ENCODE peak calls at places on chromosomes 12 and 14, in five cellular contexts. Z is left ventricle myocardium inferior, Q is GM23248, L is AG04449, A is epithelial cell of esophagus. O is an unnamed sample.
A peak's percentile ranks its signal among the peaks of the same experiment; 100 is the strongest.

GRCh38 chr12:43776498-43776897 is 17.7 kb downstream of the IRAK4 start:
- DNase-seq in A (peak; percentile 50), L (no peak), Z (no peak), Q (peak; percentile 49), O (no peak)

GRCh38 chr12:90280564-90281058 is 572.0 kb upstream of the ATP2B1 start:
- DNase-seq in A (peak; percentile 22), Q (peak; percentile 15), L (no peak), Z (no peak), O (peak; percentile 63)

GRCh38 chr12:27549231-27549800 is 25.3 kb downstream of the PPFIBP1 start:
- DNase-seq in Q (peak; percentile 94), Z (no peak), A (peak; percentile 94), L (no peak), O (peak; percentile 57)

GRCh38 chr12:29739279-29739991 is 44.3 kb downstream of the TMTC1 start:
- DNase-seq in L (no peak), Q (peak; percentile 70), A (no peak), Z (no peak), O (no peak)

GRCh38 chr12:104456950-104457745 is 400 bp downstream of the CHST11 start:
- DNase-seq in Q (peak; percentile 79), L (peak; percentile 9), A (peak; percentile 75), Z (peak; percentile 64), O (peak; percentile 9)

GRCh38 chr12:96720363-96720705 is 186.7 kb upstream of the NEDD1 start:
- DNase-seq in Q (peak; percentile 46), A (peak; percentile 38), Z (no peak), L (no peak), O (no peak)

GRCh38 chr12:98373019-98373554 is 142.3 kb upstream of the TMPO start:
- DNase-seq in L (no peak), Q (peak; percentile 66), A (peak; percentile 66), Z (no peak), O (no peak)

GRCh38 chr14:85195872-85196477 is 334.0 kb upstream of the FLRT2 start:
- DNase-seq in Q (peak; percentile 47), L (no peak), A (peak; percentile 27), Z (no peak), O (no peak)

GRCh38 chr14:26738571-26738970 is 140.7 kb upstream of the NOVA1 start:
- DNase-seq in Z (no peak), L (no peak), Q (peak; percentile 10), A (peak; percentile 7), O (no peak)

GRCh38 chr14:75430526-75430925 is 2.7 kb downstream of the JDP2 start:
- DNase-seq in Q (peak; percentile 75), L (no peak), A (no peak), Z (peak; percentile 38), O (no peak)
- H3K4me3 ChIP-seq in Q (peak overlapping the region; percentile 99), L (peak overlapping the region; percentile 77), A (peak overlapping the region; percentile 0), Z (peak overlapping the region; percentile 84), O (peak overlapping the region; percentile 82)

DNA sequence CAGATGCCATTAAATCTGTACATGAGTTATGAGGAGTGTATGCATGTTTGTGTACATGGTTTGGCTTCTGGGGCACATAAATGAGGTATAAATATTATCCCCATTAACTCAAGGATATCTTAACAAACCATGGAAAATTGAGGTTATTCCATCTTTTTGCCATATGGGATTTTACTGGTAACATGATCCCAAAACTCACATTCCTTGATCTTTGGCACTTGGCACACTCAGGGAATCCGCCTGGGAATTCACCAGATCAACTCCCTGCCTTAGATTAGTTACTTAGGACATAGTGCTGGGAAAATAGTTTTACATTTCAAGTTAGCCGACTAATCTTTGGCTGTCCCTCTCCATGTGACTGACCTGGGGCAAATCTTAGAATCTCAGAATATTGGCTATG is 16.9 kb downstream of the CDKN1B start:
- DNase-seq in Q (no peak), Z (no peak), A (no peak), L (no peak), O (no peak)
- H3K4me3 ChIP-seq in Q (no peak overlapping the region), Z (no peak overlapping the region), A (no peak overlapping the region), L (no peak overlapping the region), O (no peak overlapping the region)

GRCh38 chr14:59869381-59870255 is 958 bp downstream of the RTN1 start:
- DNase-seq in Z (no peak), L (no peak), A (no peak), Q (peak; percentile 4), O (no peak)

GRCh38 chr14:59868021-59868420 is 2.6 kb downstream of the RTN1 start:
- DNase-seq in Q (no peak), L (no peak), A (no peak), Z (no peak), O (no peak)

GRCh38 chr14:59870277-59871165 is at the start of gene RTN1:
- DNase-seq in Z (peak; percentile 51), Q (peak; percentile 53), A (peak; percentile 47), L (no peak), O (peak; percentile 4)

DNA sequence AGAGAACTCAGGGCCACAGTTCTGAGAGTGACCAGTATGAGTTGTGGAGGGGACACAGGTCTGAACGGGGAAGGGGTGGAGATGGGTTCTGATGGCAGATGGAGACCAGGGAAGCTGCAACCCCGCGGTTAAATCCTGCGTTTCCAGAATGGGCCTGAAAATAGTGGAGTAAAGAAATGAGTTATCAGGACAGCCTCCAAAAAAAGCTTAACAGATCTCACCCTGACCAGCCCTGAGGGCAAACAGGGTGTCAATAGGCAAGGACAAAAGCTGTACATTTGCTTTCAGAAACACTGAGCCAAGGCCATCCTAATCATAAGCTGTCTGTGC is 555 bp upstream of the RTN1 start:
- DNase-seq in L (no peak), Q (no peak), A (no peak), Z (no peak), O (no peak)
- H3K4me3 ChIP-seq in L (peak overlapping the region; percentile 55), Q (peak overlapping the region; percentile 74), A (peak overlapping the region; percentile 34), Z (peak overlapping the region; percentile 72), O (peak overlapping the region; percentile 54)

DNA sequence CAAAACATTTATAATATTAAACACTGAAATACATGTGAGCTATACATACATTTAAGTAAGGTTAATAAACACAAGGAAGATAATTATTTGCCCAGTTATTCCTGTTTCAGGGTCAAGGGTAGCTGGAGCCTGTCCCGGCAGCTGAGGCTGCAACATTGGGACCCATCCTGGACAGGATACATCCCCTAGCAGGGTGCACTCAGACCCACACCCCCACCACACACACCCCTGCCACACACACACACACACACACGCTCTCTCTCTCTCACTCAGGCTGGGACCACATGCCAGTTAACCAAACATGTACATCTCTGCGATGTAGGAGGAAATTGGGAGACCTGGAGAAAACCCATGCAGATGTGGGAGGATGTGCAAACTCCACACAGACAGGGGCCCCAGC is 112.6 kb upstream of the TMCC3 start:
- DNase-seq in L (no peak), Q (no peak), Z (no peak), A (no peak), O (no peak)
- H3K4me3 ChIP-seq in L (no peak overlapping the region), Q (no peak overlapping the region), Z (no peak overlapping the region), A (no peak overlapping the region), O (no peak overlapping the region)

GRCh38 chr12:130611026-130611905 is 104.8 kb downstream of the RIMBP2 start:
- DNase-seq in L (no peak), A (no peak), Z (no peak), Q (no peak), O (no peak)

GRCh38 chr12:130609966-130610365 is 106.1 kb downstream of the RIMBP2 start:
- DNase-seq in Z (no peak), Q (no peak), A (no peak), L (no peak), O (no peak)

GRCh38 chr12:130613831-130614230 is 102.3 kb downstream of the RIMBP2 start:
- DNase-seq in L (no peak), Z (no peak), Q (no peak), A (no peak), O (no peak)

GRCh38 chr12:130615906-130616305 is 100.2 kb downstream of the RIMBP2 start:
- DNase-seq in Z (no peak), Q (no peak), A (no peak), L (no peak), O (no peak)

DNA sequence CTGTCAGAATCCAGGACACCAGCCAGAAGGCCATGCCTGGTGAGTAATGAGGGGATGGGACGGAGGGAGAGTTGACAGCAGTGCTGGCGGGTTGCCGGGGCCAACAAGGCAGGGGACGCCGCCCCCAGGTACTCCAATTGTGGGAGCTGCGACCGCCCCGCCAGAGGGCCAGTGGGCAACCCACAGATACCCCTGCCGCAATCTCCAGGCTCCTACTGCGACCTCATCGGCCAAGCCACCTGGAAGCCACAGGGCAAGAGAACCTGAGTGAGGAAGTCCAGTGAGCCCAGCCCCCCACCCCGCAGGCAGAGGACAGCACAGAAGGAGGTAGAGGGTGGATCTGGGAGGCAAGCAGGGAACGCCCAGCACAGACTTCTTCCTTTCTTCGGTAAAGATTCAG is 103.0 kb downstream of the RIMBP2 start:
- DNase-seq in L (no peak), A (no peak), Z (no peak), Q (no peak), O (no peak)
- H3K4me3 ChIP-seq in L (no peak overlapping the region), A (no peak overlapping the region), Z (no peak overlapping the region), Q (no peak overlapping the region), O (no peak overlapping the region)

GRCh38 chr12:24530689-24531088 is 418.2 kb downstream of the BCAT1 start:
- DNase-seq in L (no peak), Q (no peak), A (no peak), Z (no peak), O (no peak)

GRCh38 chr12:24533953-24534352 is 414.9 kb downstream of the BCAT1 start:
- DNase-seq in A (no peak), Z (no peak), L (no peak), Q (no peak), O (no peak)

GRCh38 chr12:24537241-24537860 is 411.6 kb downstream of the BCAT1 start:
- DNase-seq in Q (no peak), A (no peak), Z (no peak), L (no peak), O (no peak)

GRCh38 chr12:24535334-24536019 is 413.4 kb downstream of the BCAT1 start:
- DNase-seq in A (no peak), Q (no peak), L (no peak), Z (no peak), O (no peak)

GRCh38 chr12:24534632-24535031 is 414.3 kb downstream of the BCAT1 start:
- DNase-seq in Q (no peak), L (no peak), A (no peak), Z (peak; percentile 48), O (no peak)
- H3K4me3 ChIP-seq in Q (no peak overlapping the region), L (no peak overlapping the region), A (no peak overlapping the region), Z (no peak overlapping the region), O (no peak overlapping the region)

O was measured in skeletal muscle cell.